ENCODE peak calls at places on chromosome 5, in seven cellular contexts. One of them, this sample, is unnamed.

GRCh38 chr5:170286532-170286931 is 11.0 kb downstream of the LCP2 start:
- DNase-seq in endothelial cell: no peak
- DNase-seq in NCI-H460: no peak
- DNase-seq in ovary: no peak
- DNase-seq in NCI-H774: no peak
- DNase-seq in bronchial epithelial cell: no peak
- DNase-seq in HEK293T: no peak
- DNase-seq in this sample: no peak

GRCh38 chr5:59174248-59174844 is 591.5 kb downstream of the RAB3C start:
- DNase-seq in HEK293T: peak; percentile 56
- DNase-seq in ovary: no peak
- DNase-seq in NCI-H774: peak; percentile 37
- DNase-seq in endothelial cell: peak; percentile 15
- DNase-seq in NCI-H460: peak; percentile 63
- DNase-seq in bronchial epithelial cell: peak; percentile 71
- DNase-seq in this sample: peak; percentile 73

GRCh38 chr5:140182075-140182709 is 7.2 kb downstream of the CYSTM1 start:
- DNase-seq in ovary: no peak
- DNase-seq in HEK293T: no peak
- DNase-seq in bronchial epithelial cell: peak; percentile 18
- DNase-seq in endothelial cell: no peak
- DNase-seq in NCI-H460: no peak
- DNase-seq in NCI-H774: no peak
- DNase-seq in this sample: peak; percentile 68

GRCh38 chr5:65150599-65150998 is 331.1 kb downstream of the ADAMTS6 start:
- DNase-seq in bronchial epithelial cell: no peak
- DNase-seq in endothelial cell: no peak
- DNase-seq in ovary: no peak
- DNase-seq in NCI-H774: no peak
- DNase-seq in NCI-H460: no peak
- DNase-seq in HEK293T: no peak
- DNase-seq in this sample: no peak

GRCh38 chr5:5146530-5147160 is 6.5 kb downstream of the ADAMTS16 start:
- DNase-seq in endothelial cell: no peak
- DNase-seq in NCI-H460: no peak
- DNase-seq in ovary: no peak
- DNase-seq in HEK293T: no peak
- DNase-seq in NCI-H774: no peak
- DNase-seq in bronchial epithelial cell: no peak
- DNase-seq in this sample: peak; percentile 46

GRCh38 chr5:174376726-174377373 is 331.3 kb downstream of the NSG2 start:
- DNase-seq in HEK293T: no peak
- DNase-seq in endothelial cell: no peak
- DNase-seq in NCI-H774: no peak
- DNase-seq in NCI-H460: no peak
- DNase-seq in bronchial epithelial cell: peak; percentile 39
- DNase-seq in ovary: no peak
- DNase-seq in this sample: no peak

GRCh38 chr5:150734579-150735384 is 24.0 kb downstream of the DCTN4 start:
- DNase-seq in bronchial epithelial cell: no peak
- DNase-seq in HEK293T: no peak
- DNase-seq in NCI-H460: no peak
- DNase-seq in ovary: no peak
- DNase-seq in NCI-H774: no peak
- DNase-seq in endothelial cell: no peak
- DNase-seq in this sample: peak; percentile 22

GRCh38 chr5:144276034-144276822 is 105.6 kb downstream of the KCTD16 start:
- DNase-seq in ovary: no peak
- DNase-seq in endothelial cell: no peak
- DNase-seq in NCI-H774: no peak
- DNase-seq in NCI-H460: no peak
- DNase-seq in HEK293T: no peak
- DNase-seq in bronchial epithelial cell: no peak
- DNase-seq in this sample: no peak

GRCh38 chr5:139342423-139342723 is 719 bp downstream of the PAIP2 start:
- DNase-seq in NCI-H460: no peak
- DNase-seq in NCI-H774: no peak
- DNase-seq in endothelial cell: no peak
- DNase-seq in bronchial epithelial cell: no peak
- DNase-seq in HEK293T: no peak
- DNase-seq in ovary: no peak
- DNase-seq in this sample: no peak

GRCh38 chr5:32426440-32427151 is 17.9 kb downstream of the ZFR start:
- DNase-seq in HEK293T: no peak
- DNase-seq in NCI-H460: no peak
- DNase-seq in endothelial cell: no peak
- DNase-seq in bronchial epithelial cell: no peak
- DNase-seq in ovary: no peak
- DNase-seq in NCI-H774: no peak
- DNase-seq in this sample: no peak

GRCh38 chr5:127969651-127970050 is 113.9 kb upstream of the SLC12A2 start:
- DNase-seq in ovary: no peak
- DNase-seq in NCI-H460: no peak
- DNase-seq in endothelial cell: no peak
- DNase-seq in NCI-H774: no peak
- DNase-seq in HEK293T: no peak
- DNase-seq in bronchial epithelial cell: no peak
- DNase-seq in this sample: no peak

GRCh38 chr5:141805874-141806273 is 72.3 kb downstream of the PCDH1 start:
- DNase-seq in bronchial epithelial cell: no peak
- DNase-seq in NCI-H774: no peak
- DNase-seq in HEK293T: no peak
- DNase-seq in NCI-H460: no peak
- DNase-seq in endothelial cell: peak; percentile 43
- DNase-seq in ovary: no peak
- DNase-seq in this sample: no peak

GRCh38 chr5:6404129-6404528 is 25.8 kb upstream of the MED10 start:
- DNase-seq in HEK293T: no peak
- DNase-seq in bronchial epithelial cell: no peak
- DNase-seq in NCI-H460: no peak
- DNase-seq in endothelial cell: no peak
- DNase-seq in NCI-H774: no peak
- DNase-seq in ovary: no peak
- DNase-seq in this sample: no peak

GRCh38 chr5:134556994-134557393 is 31.5 kb downstream of the JADE2 start:
- DNase-seq in ovary: no peak
- DNase-seq in bronchial epithelial cell: no peak
- DNase-seq in NCI-H774: no peak
- DNase-seq in endothelial cell: no peak
- DNase-seq in HEK293T: no peak
- DNase-seq in NCI-H460: no peak
- DNase-seq in this sample: no peak

GRCh38 chr5:168234133-168234532 is 57.3 kb upstream of the WWC1 start:
- DNase-seq in NCI-H460: no peak
- DNase-seq in endothelial cell: no peak
- DNase-seq in HEK293T: no peak
- DNase-seq in ovary: no peak
- DNase-seq in NCI-H774: no peak
- DNase-seq in bronchial epithelial cell: peak; percentile 42
- DNase-seq in this sample: peak; percentile 26

GRCh38 chr5:43041669-43042175 is 1.6 kb upstream of the ANXA2R start:
- DNase-seq in HEK293T: no peak
- DNase-seq in NCI-H774: peak; percentile 83
- DNase-seq in NCI-H460: peak; percentile 52
- DNase-seq in ovary: no peak
- DNase-seq in endothelial cell: peak; percentile 55
- DNase-seq in bronchial epithelial cell: peak; percentile 65
- DNase-seq in this sample: peak; percentile 81

GRCh38 chr5:103394676-103395075 is 136.1 kb downstream of the MACIR start:
- DNase-seq in HEK293T: no peak
- DNase-seq in bronchial epithelial cell: no peak
- DNase-seq in NCI-H774: no peak
- DNase-seq in endothelial cell: no peak
- DNase-seq in ovary: no peak
- DNase-seq in NCI-H460: no peak
- DNase-seq in this sample: no peak

GRCh38 chr5:102865171-102865509 is 110.0 kb downstream of the PAM start:
- DNase-seq in NCI-H460: no peak
- DNase-seq in HEK293T: no peak
- DNase-seq in NCI-H774: no peak
- DNase-seq in bronchial epithelial cell: peak; percentile 18
- DNase-seq in ovary: no peak
- DNase-seq in endothelial cell: no peak
- DNase-seq in this sample: no peak

GRCh38 chr5:151615431-151615830 is 24.3 kb upstream of the FAT2 start:
- DNase-seq in NCI-H460: no peak
- DNase-seq in endothelial cell: no peak
- DNase-seq in bronchial epithelial cell: peak; percentile 100
- DNase-seq in ovary: no peak
- DNase-seq in NCI-H774: no peak
- DNase-seq in HEK293T: no peak
- DNase-seq in this sample: peak; percentile 99

GRCh38 chr5:132688536-132689409 is 15.0 kb downstream of the IL4 start:
- DNase-seq in NCI-H460: no peak
- DNase-seq in HEK293T: no peak
- DNase-seq in ovary: no peak
- DNase-seq in bronchial epithelial cell: no peak
- DNase-seq in endothelial cell: no peak
- DNase-seq in NCI-H774: no peak
- DNase-seq in this sample: no peak

GRCh38 chr5:135996611-135997010 is 32.2 kb upstream of the TGFBI start:
- DNase-seq in endothelial cell: no peak
- DNase-seq in NCI-H774: no peak
- DNase-seq in NCI-H460: no peak
- DNase-seq in ovary: no peak
- DNase-seq in bronchial epithelial cell: peak; percentile 55
- DNase-seq in HEK293T: no peak
- DNase-seq in this sample: no peak

GRCh38 chr5:59069438-59070079 is 486.7 kb downstream of the RAB3C start:
- DNase-seq in ovary: no peak
- DNase-seq in HEK293T: no peak
- DNase-seq in NCI-H460: no peak
- DNase-seq in endothelial cell: no peak
- DNase-seq in NCI-H774: no peak
- DNase-seq in bronchial epithelial cell: peak; percentile 90
- DNase-seq in this sample: peak; percentile 79

GRCh38 chr5:179765400-179765799 is 28.4 kb upstream of the LTC4S start:
- DNase-seq in NCI-H460: no peak
- DNase-seq in HEK293T: no peak
- DNase-seq in bronchial epithelial cell: peak; percentile 83
- DNase-seq in NCI-H774: no peak
- DNase-seq in endothelial cell: no peak
- DNase-seq in ovary: no peak
- DNase-seq in this sample: peak; percentile 88

GRCh38 chr5:173680660-173681242 is 64.3 kb upstream of the BOD1 start:
- DNase-seq in bronchial epithelial cell: no peak
- DNase-seq in endothelial cell: no peak
- DNase-seq in NCI-H460: no peak
- DNase-seq in ovary: no peak
- DNase-seq in HEK293T: no peak
- DNase-seq in NCI-H774: no peak
- DNase-seq in this sample: no peak

GRCh38 chr5:54329731-54330709 is 19.6 kb upstream of the ARL15 start:
- DNase-seq in endothelial cell: no peak
- DNase-seq in NCI-H460: no peak
- DNase-seq in NCI-H774: peak; percentile 9
- DNase-seq in ovary: no peak
- DNase-seq in bronchial epithelial cell: peak; percentile 91
- DNase-seq in HEK293T: no peak
- DNase-seq in this sample: peak; percentile 75

GRCh38 chr5:144035341-144035740 is 135.1 kb downstream of the YIPF5 start:
- DNase-seq in ovary: no peak
- DNase-seq in NCI-H460: no peak
- DNase-seq in endothelial cell: no peak
- DNase-seq in NCI-H774: no peak
- DNase-seq in HEK293T: no peak
- DNase-seq in bronchial epithelial cell: no peak
- DNase-seq in this sample: no peak

GRCh38 chr5:143019614-143020515 is 249.7 kb downstream of the ARHGAP26 start:
- DNase-seq in endothelial cell: no peak
- DNase-seq in NCI-H460: no peak
- DNase-seq in HEK293T: no peak
- DNase-seq in NCI-H774: no peak
- DNase-seq in bronchial epithelial cell: no peak
- DNase-seq in ovary: no peak
- DNase-seq in this sample: no peak

GRCh38 chr5:145223582-145223981 is 611.6 kb downstream of the PRELID2 start:
- DNase-seq in ovary: no peak
- DNase-seq in HEK293T: no peak
- DNase-seq in endothelial cell: no peak
- DNase-seq in NCI-H460: no peak
- DNase-seq in NCI-H774: no peak
- DNase-seq in bronchial epithelial cell: no peak
- DNase-seq in this sample: no peak

This sample was measured in MCF 10A.